ENCODE peak calls at places on chromosome 21, in nine cellular contexts. One of them, this sample, is unnamed.

GRCh38 chr21:28906236-28906635 is 86.4 kb downstream of the LTN1 start:
- DNase-seq in uterus: no peak
- DNase-seq in prostate gland: no peak
- DNase-seq in RWPE2: no peak
- DNase-seq in stomach: no peak
- DNase-seq in foreskin keratinocyte: no peak
- DNase-seq in Calu3: no peak
- DNase-seq in colonic mucosa: no peak
- DNase-seq in foreskin fibroblast: no peak
- DNase-seq in this sample: no peak

GRCh38 chr21:23017989-23018388 is 2019.8 kb downstream of the NCAM2 start:
- DNase-seq in RWPE2: no peak
- DNase-seq in foreskin keratinocyte: peak; percentile 33
- DNase-seq in prostate gland: no peak
- DNase-seq in Calu3: no peak
- DNase-seq in uterus: no peak
- DNase-seq in colonic mucosa: no peak
- DNase-seq in stomach: no peak
- DNase-seq in foreskin fibroblast: no peak
- DNase-seq in this sample: no peak

GRCh38 chr21:40717008-40717407 is 129.9 kb downstream of the DSCAM start:
- DNase-seq in stomach: peak; percentile 28
- DNase-seq in prostate gland: no peak
- DNase-seq in colonic mucosa: no peak
- DNase-seq in foreskin fibroblast: no peak
- DNase-seq in Calu3: no peak
- DNase-seq in foreskin keratinocyte: no peak
- DNase-seq in RWPE2: no peak
- DNase-seq in uterus: no peak
- DNase-seq in this sample: no peak

GRCh38 chr21:45522381-45522780 is 19.9 kb downstream of the SLC19A1 start:
- DNase-seq in foreskin fibroblast: no peak
- DNase-seq in colonic mucosa: no peak
- DNase-seq in uterus: no peak
- DNase-seq in prostate gland: peak; percentile 42
- DNase-seq in foreskin keratinocyte: no peak
- DNase-seq in stomach: no peak
- DNase-seq in Calu3: no peak
- DNase-seq in RWPE2: no peak
- DNase-seq in this sample: no peak

GRCh38 chr21:17440955-17441354 is 71.9 kb upstream of the CXADR start:
- DNase-seq in stomach: no peak
- DNase-seq in foreskin keratinocyte: no peak
- DNase-seq in uterus: no peak
- DNase-seq in RWPE2: no peak
- DNase-seq in Calu3: no peak
- DNase-seq in colonic mucosa: no peak
- DNase-seq in foreskin fibroblast: no peak
- DNase-seq in prostate gland: no peak
- DNase-seq in this sample: no peak

GRCh38 chr21:45632897-45633260 is 10.6 kb upstream of the PCBP3 start:
- DNase-seq in colonic mucosa: no peak
- DNase-seq in uterus: no peak
- DNase-seq in Calu3: no peak
- DNase-seq in prostate gland: no peak
- DNase-seq in foreskin keratinocyte: no peak
- DNase-seq in foreskin fibroblast: no peak
- DNase-seq in stomach: no peak
- DNase-seq in RWPE2: no peak
- DNase-seq in this sample: no peak

GRCh38 chr21:37503848-37504467 is 137.4 kb downstream of the DYRK1A start:
- DNase-seq in colonic mucosa: no peak
- DNase-seq in foreskin keratinocyte: no peak
- DNase-seq in Calu3: no peak
- DNase-seq in stomach: no peak
- DNase-seq in uterus: no peak
- DNase-seq in RWPE2: no peak
- DNase-seq in prostate gland: no peak
- DNase-seq in foreskin fibroblast: peak; percentile 50
- DNase-seq in this sample: no peak

GRCh38 chr21:26966978-26967913 is at the start of gene ADAMTS5:
- DNase-seq in RWPE2: peak; percentile 39
- DNase-seq in uterus: peak; percentile 68
- DNase-seq in foreskin keratinocyte: peak; percentile 55
- DNase-seq in Calu3: no peak
- DNase-seq in foreskin fibroblast: peak; percentile 75
- DNase-seq in prostate gland: peak; percentile 5
- DNase-seq in stomach: peak; percentile 25
- DNase-seq in colonic mucosa: peak; percentile 28
- DNase-seq in this sample: peak; percentile 59

DNA sequence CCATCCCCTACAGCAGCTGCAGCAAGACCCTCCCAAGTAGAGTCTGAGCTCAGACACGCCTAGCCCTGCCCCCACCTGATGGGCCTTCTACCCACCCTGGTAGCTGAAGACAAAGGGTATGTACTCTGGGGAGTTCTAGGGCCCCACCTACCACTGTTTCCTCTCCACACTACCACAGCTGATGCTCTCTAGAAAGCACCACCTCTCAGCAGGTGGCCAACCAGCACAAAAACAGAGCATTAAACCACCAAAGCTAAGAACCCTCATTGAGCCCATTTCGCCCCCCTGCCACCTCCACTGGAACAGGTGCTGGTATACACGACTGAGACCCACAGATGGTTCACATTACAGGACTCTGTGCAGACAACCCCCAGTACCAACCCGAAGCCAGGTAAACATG is 258.9 kb downstream of the SETD4 start:
- DNase-seq in stomach: no peak
- DNase-seq in foreskin fibroblast: no peak
- DNase-seq in RWPE2: no peak
- DNase-seq in prostate gland: no peak
- DNase-seq in foreskin keratinocyte: no peak
- DNase-seq in uterus: no peak
- DNase-seq in colonic mucosa: no peak
- DNase-seq in Calu3: no peak
- DNase-seq in this sample: no peak
- TF ChIP-seq CTCF in stomach: no peak
- TF ChIP-seq CTCF in foreskin fibroblast: no peak
- TF ChIP-seq CTCF in RWPE2: no peak
- TF ChIP-seq CTCF in prostate gland: no peak
- TF ChIP-seq CTCF in foreskin keratinocyte: no peak
- TF ChIP-seq CTCF in uterus: no peak
- TF ChIP-seq CTCF in colonic mucosa: no peak
- TF ChIP-seq CTCF in Calu3: no peak
- TF ChIP-seq CTCF in this sample: no peak

DNA sequence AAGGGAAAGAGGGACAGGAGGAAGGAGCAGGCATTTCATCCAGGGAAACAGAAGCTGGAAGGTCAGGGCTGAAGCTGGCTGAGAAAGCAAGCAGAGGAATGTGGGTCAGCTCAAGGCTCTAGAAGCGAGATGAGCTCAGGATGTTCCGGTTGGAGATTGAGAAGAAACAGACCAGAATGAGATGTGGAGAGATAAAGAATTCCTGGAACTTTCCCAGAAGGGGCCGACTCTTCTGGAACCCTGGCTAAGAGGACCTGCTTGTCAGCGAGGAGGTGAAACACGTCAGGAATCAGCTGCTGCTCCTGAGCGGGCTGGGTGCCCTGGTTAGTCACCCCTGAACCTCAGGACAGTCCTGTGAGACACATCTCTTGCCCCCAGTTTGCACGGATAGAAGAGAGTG is 75.9 kb downstream of the HUNK start:
- DNase-seq in Calu3: no peak
- DNase-seq in uterus: no peak
- DNase-seq in colonic mucosa: no peak
- DNase-seq in foreskin keratinocyte: no peak
- DNase-seq in foreskin fibroblast: no peak
- DNase-seq in stomach: no peak
- DNase-seq in RWPE2: no peak
- DNase-seq in prostate gland: no peak
- DNase-seq in this sample: no peak
- TF ChIP-seq CTCF in Calu3: no peak
- TF ChIP-seq CTCF in uterus: no peak
- TF ChIP-seq CTCF in colonic mucosa: no peak
- TF ChIP-seq CTCF in foreskin keratinocyte: no peak
- TF ChIP-seq CTCF in foreskin fibroblast: no peak
- TF ChIP-seq CTCF in stomach: no peak
- TF ChIP-seq CTCF in RWPE2: no peak
- TF ChIP-seq CTCF in prostate gland: no peak
- TF ChIP-seq CTCF in this sample: no peak

GRCh38 chr21:38804617-38805281 is 980 bp upstream of the ETS2 start:
- DNase-seq in colonic mucosa: peak; percentile 87
- DNase-seq in RWPE2: no peak
- DNase-seq in prostate gland: peak; percentile 72
- DNase-seq in Calu3: peak; percentile 74
- DNase-seq in foreskin fibroblast: peak; percentile 55
- DNase-seq in foreskin keratinocyte: peak; percentile 93
- DNase-seq in stomach: peak; percentile 84
- DNase-seq in uterus: peak; percentile 76
- DNase-seq in this sample: peak; percentile 83

GRCh38 chr21:38807481-38807880 is 1.8 kb downstream of the ETS2 start:
- DNase-seq in foreskin keratinocyte: no peak
- DNase-seq in Calu3: no peak
- DNase-seq in colonic mucosa: no peak
- DNase-seq in prostate gland: no peak
- DNase-seq in RWPE2: no peak
- DNase-seq in foreskin fibroblast: no peak
- DNase-seq in uterus: no peak
- DNase-seq in stomach: no peak
- DNase-seq in this sample: no peak

GRCh38 chr21:38806942-38807284 is 1.2 kb downstream of the ETS2 start:
- DNase-seq in prostate gland: no peak
- DNase-seq in uterus: no peak
- DNase-seq in RWPE2: no peak
- DNase-seq in foreskin fibroblast: peak; percentile 36
- DNase-seq in Calu3: no peak
- DNase-seq in stomach: no peak
- DNase-seq in foreskin keratinocyte: peak; percentile 29
- DNase-seq in colonic mucosa: no peak
- DNase-seq in this sample: no peak

GRCh38 chr21:38805282-38806152 is at the start of gene ETS2:
- DNase-seq in foreskin keratinocyte: peak; percentile 89
- DNase-seq in Calu3: peak; percentile 85
- DNase-seq in stomach: peak; percentile 90
- DNase-seq in foreskin fibroblast: peak; percentile 89
- DNase-seq in colonic mucosa: peak; percentile 94
- DNase-seq in prostate gland: peak; percentile 88
- DNase-seq in uterus: peak; percentile 90
- DNase-seq in RWPE2: peak; percentile 88
- DNase-seq in this sample: peak; percentile 90

DNA sequence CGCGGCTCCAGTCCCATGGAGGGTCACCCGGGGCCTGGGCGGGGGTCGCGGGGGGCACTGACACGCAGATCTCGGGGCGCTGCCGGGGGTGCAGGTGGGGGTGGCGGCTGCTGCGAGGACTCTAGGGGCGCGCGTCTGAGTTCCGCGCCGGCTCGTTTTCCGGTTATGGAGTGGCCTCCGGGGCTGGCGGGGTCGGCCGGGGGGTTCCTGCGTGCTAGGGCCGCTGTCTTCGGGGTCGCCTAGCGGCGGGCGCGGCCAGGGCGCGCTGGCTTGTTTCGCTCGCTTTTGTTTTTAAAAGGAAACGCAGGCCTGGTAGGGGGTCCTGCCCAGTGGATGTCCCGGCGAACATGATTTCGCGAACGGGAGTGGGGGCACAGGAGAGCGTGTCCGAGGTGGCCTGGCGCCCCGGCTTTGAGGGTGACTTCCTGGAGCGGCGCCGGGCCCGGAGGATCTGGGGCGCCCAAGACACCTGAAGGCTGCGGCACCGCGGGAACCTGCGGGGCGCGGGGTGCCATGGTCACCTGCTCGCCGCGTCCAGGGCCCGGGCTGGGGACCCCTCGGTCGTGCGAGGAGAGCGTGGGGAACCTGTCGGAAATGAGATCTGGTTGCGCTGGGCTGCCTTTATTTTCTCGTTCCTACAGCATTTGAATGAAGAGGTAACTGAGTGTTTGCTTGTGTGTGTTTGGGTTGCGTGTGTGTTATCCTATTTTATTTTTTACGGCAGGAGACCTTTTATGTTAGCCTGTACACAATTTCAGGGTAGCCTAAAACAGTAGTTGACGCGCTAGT is 618 bp downstream of the ETS2 start:
- DNase-seq in foreskin fibroblast: no peak
- DNase-seq in RWPE2: no peak
- DNase-seq in uterus: no peak
- DNase-seq in foreskin keratinocyte: no peak
- DNase-seq in stomach: no peak
- DNase-seq in Calu3: no peak
- DNase-seq in prostate gland: no peak
- DNase-seq in colonic mucosa: peak; percentile 45
- DNase-seq in this sample: peak; percentile 40
- TF ChIP-seq CTCF in foreskin fibroblast: no peak
- TF ChIP-seq CTCF in RWPE2: no peak
- TF ChIP-seq CTCF in uterus: no peak
- TF ChIP-seq CTCF in foreskin keratinocyte: no peak
- TF ChIP-seq CTCF in stomach: no peak
- TF ChIP-seq CTCF in Calu3: no peak
- TF ChIP-seq CTCF in prostate gland: no peak
- TF ChIP-seq CTCF in colonic mucosa: no peak
- TF ChIP-seq CTCF in this sample: no peak

GRCh38 chr21:39313042-39313456 is 383 bp downstream of the BRWD1 start:
- DNase-seq in foreskin keratinocyte: no peak
- DNase-seq in colonic mucosa: peak; percentile 44
- DNase-seq in foreskin fibroblast: no peak
- DNase-seq in RWPE2: peak; percentile 54
- DNase-seq in uterus: peak; percentile 36
- DNase-seq in stomach: peak; percentile 35
- DNase-seq in Calu3: no peak
- DNase-seq in prostate gland: no peak
- DNase-seq in this sample: peak; percentile 33

GRCh38 chr21:39312112-39313041 is 1.1 kb downstream of the BRWD1 start:
- DNase-seq in uterus: peak; percentile 93
- DNase-seq in foreskin fibroblast: peak; percentile 82
- DNase-seq in foreskin keratinocyte: peak; percentile 73
- DNase-seq in Calu3: peak; percentile 88
- DNase-seq in RWPE2: peak; percentile 87
- DNase-seq in prostate gland: peak; percentile 95
- DNase-seq in stomach: peak; percentile 92
- DNase-seq in colonic mucosa: peak; percentile 93
- DNase-seq in this sample: peak; percentile 93

GRCh38 chr21:39315603-39316002 is 2.2 kb upstream of the BRWD1 start:
- DNase-seq in Calu3: no peak
- DNase-seq in stomach: no peak
- DNase-seq in RWPE2: no peak
- DNase-seq in colonic mucosa: no peak
- DNase-seq in uterus: no peak
- DNase-seq in foreskin keratinocyte: peak; percentile 27
- DNase-seq in prostate gland: no peak
- DNase-seq in foreskin fibroblast: no peak
- DNase-seq in this sample: no peak

GRCh38 chr21:39314155-39315027 is 959 bp upstream of the BRWD1 start:
- DNase-seq in RWPE2: no peak
- DNase-seq in uterus: peak; percentile 43
- DNase-seq in foreskin fibroblast: peak; percentile 71
- DNase-seq in colonic mucosa: peak; percentile 63
- DNase-seq in prostate gland: peak; percentile 39
- DNase-seq in Calu3: peak; percentile 16
- DNase-seq in foreskin keratinocyte: peak; percentile 70
- DNase-seq in stomach: peak; percentile 28
- DNase-seq in this sample: peak; percentile 53

DNA sequence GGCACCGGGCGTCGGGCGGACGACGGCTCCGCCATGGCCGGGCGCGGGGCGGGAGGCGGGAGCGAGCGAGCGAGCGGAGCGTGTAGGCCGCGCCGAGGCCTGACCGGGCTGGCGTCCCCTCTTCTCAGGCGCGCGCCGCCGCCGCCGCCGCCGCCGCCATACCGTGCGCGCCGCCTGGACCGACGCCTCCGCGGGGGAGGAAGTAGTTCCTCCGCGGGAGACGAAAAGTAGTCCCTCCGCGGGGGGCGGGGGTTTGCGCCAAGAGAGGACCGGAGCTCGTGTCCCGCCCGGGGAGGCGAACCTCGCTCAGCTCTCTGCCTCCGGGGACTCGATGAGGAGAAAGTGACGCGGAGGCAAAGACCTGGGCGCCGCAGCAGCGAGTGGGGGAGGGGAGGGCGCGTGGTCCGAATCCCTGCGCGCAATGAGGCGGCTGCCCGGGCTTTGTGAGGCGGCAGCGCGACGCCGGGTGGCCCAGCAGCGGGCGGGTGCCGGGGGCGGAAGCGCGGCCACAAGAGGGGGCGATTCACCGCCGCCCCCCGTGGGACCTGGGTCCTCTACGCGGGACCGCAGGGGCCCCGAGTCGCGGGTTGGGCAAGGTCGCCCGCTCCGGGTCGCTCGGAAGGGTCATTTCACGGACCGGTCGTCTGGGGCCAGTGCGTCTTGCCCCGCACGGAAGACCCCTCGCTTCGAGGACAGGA is at the start of gene BRWD1:
- DNase-seq in foreskin keratinocyte: peak; percentile 81
- DNase-seq in foreskin fibroblast: peak; percentile 85
- DNase-seq in Calu3: peak; percentile 81
- DNase-seq in colonic mucosa: peak; percentile 79
- DNase-seq in RWPE2: peak; percentile 78
- DNase-seq in prostate gland: peak; percentile 61
- DNase-seq in stomach: peak; percentile 80
- DNase-seq in uterus: peak; percentile 77
- DNase-seq in this sample: peak; percentile 73
- TF ChIP-seq CTCF in foreskin keratinocyte: peak; percentile 34
- TF ChIP-seq CTCF in foreskin fibroblast: peak; percentile 7
- TF ChIP-seq CTCF in Calu3: no peak
- TF ChIP-seq CTCF in colonic mucosa: no peak
- TF ChIP-seq CTCF in RWPE2: peak; percentile 26
- TF ChIP-seq CTCF in prostate gland: no peak
- TF ChIP-seq CTCF in stomach: no peak
- TF ChIP-seq CTCF in uterus: peak; percentile 2
- TF ChIP-seq CTCF in this sample: no peak